ENCODE peak calls at places on chromosome 10, in ten cellular contexts. K is activated naive CD4-positive, alpha-beta T cell; B is activated T-cell treated with anti-CD3 and anti-CD28 coated beads for 24 hours; U is T1000; R is LoVo; A is endothelial cell; P is activated T-helper 9 cell treated with anti-CD3 and anti-CD28 coated beads, Interleukin-2, amount 50 U/mL, for 16 hours; T is stimulated activated CD4-positive, alpha-beta T cell treated with anti-CD3 and anti-CD28 coated beads, Interleukin-2, amount 100 ng/mL, for 24 hours; X is hypothalamus; G is activated CD4-positive, alpha-beta T cell treated with anti-CD3 and anti-CD28 coated beads, Interleukin-2, amount 50 U/mL, for 4 hours. Y is an unnamed sample.

GRCh38 chr10:104232613-104233102 is 494 bp upstream of the CFAP43 start:
- DNase-seq in K (no peak), B (no peak), U (no peak), R (no peak), A (no peak), P (no peak), T (no peak), X (no peak), G (no peak), Y (no peak)

GRCh38 chr10:61633665-61634064 is 29.1 kb upstream of the CABCOCO1 start:
- DNase-seq in K (no peak), B (no peak), U (no peak), R (no peak), A (no peak), P (no peak), T (no peak), X (no peak), G (no peak), Y (no peak)

GRCh38 chr10:11602919-11603523 is 8.4 kb downstream of the USP6NL start:
- DNase-seq in K (no peak), B (no peak), U (no peak), R (peak), A (no peak), P (no peak), T (no peak), X (no peak), G (no peak), Y (no peak)

GRCh38 chr10:35910234-35910633 is 268.1 kb upstream of the FZD8 start:
- DNase-seq in K (no peak), B (no peak), U (peak), R (no peak), A (no peak), P (no peak), T (no peak), X (no peak), G (no peak), Y (no peak)

GRCh38 chr10:77428776-77429395 is 208.7 kb downstream of the KCNMA1 start:
- DNase-seq in K (no peak), B (no peak), U (peak), R (no peak), A (peak), P (no peak), T (no peak), X (peak), G (no peak), Y (no peak)

GRCh38 chr10:60848126-60848525 is 69.8 kb downstream of the CDK1 start:
- DNase-seq in K (no peak), B (no peak), U (no peak), R (no peak), A (no peak), P (no peak), T (no peak), X (no peak), G (no peak), Y (no peak)

GRCh38 chr10:58305821-58306220 is 29.0 kb upstream of the UBE2D1 start:
- DNase-seq in K (no peak), B (no peak), U (no peak), R (no peak), A (no peak), P (no peak), T (no peak), X (no peak), G (no peak), Y (no peak)

GRCh38 chr10:132942740-132943554 is 577 bp upstream of the CFAP46 start:
- DNase-seq in K (no peak), B (no peak), U (no peak), R (no peak), A (no peak), P (no peak), T (no peak), X (no peak), G (no peak), Y (peak)

GRCh38 chr10:82037076-82037475 is 162.1 kb downstream of the NRG3 start:
- DNase-seq in K (no peak), B (no peak), U (no peak), R (no peak), A (no peak), P (no peak), T (no peak), X (peak), G (no peak), Y (peak)

GRCh38 chr10:10092581-10092980 is 925.1 kb upstream of the CELF2 start:
- DNase-seq in K (no peak), B (no peak), U (no peak), R (no peak), A (no peak), P (no peak), T (no peak), X (no peak), G (no peak), Y (no peak)

GRCh38 chr10:104659809-104660208 is 18.7 kb downstream of the SORCS3 start:
- DNase-seq in K (no peak), B (no peak), U (no peak), R (no peak), A (no peak), P (no peak), T (no peak), X (no peak), G (no peak), Y (no peak)

GRCh38 chr10:24255115-24255895 is 46.4 kb downstream of the KIAA1217 start:
- DNase-seq in K (no peak), B (no peak), U (no peak), R (no peak), A (no peak), P (no peak), T (no peak), X (no peak), G (no peak), Y (no peak)